ENCODE peak calls at places on chromosomes 16 and 17, in nine cellular contexts. R is fibroblast of lung, P is endothelial cell of umbilical vein, M is colonic mucosa, O is right atrium auricular region, T is neural progenitor cell, H is GM12878, K is cardiac muscle cell, V is body of pancreas. X is an unnamed sample.

GRCh38 chr16:13982446-13982845 is 62.5 kb downstream of the ERCC4 start:
- DNase-seq in R (peak; percentile 85), P (no peak), M (no peak), O (no peak), T (no peak), H (no peak), K (no peak), V (no peak), X (no peak)

GRCh38 chr16:4862639-4863038 is 15.4 kb downstream of the UBN1 start:
- DNase-seq in R (no peak), P (no peak), M (no peak), O (no peak), T (no peak), H (no peak), K (no peak), V (peak; percentile 33), X (no peak)

GRCh38 chr16:80680046-80680445 is 124.4 kb downstream of the CDYL2 start:
- DNase-seq in R (no peak), P (no peak), M (no peak), O (no peak), T (no peak), H (no peak), K (no peak), V (no peak), X (no peak)

GRCh38 chr16:23423496-23424049 is 29.4 kb downstream of the COG7 start:
- DNase-seq in R (peak; percentile 96), P (peak; percentile 100), M (peak; percentile 90), O (peak; percentile 87), T (no peak), H (no peak), K (no peak), V (peak; percentile 77), X (peak; percentile 49)

GRCh38 chr16:71707199-71707598 is 17.3 kb downstream of the PHLPP2 start:
- DNase-seq in R (no peak), P (no peak), M (no peak), O (no peak), T (peak; percentile 78), H (no peak), K (no peak), V (no peak), X (no peak)

GRCh38 chr17:57589151-57590034 is 155.7 kb downstream of the CCDC182 start:
- DNase-seq in R (no peak), P (no peak), M (no peak), O (no peak), T (no peak), H (no peak), K (no peak), V (no peak), X (no peak)

GRCh38 chr17:412211-413015 is 59.8 kb upstream of the RPH3AL start:
- DNase-seq in R (peak; percentile 51), P (peak; percentile 52), M (peak; percentile 61), O (no peak), T (peak; percentile 77), H (no peak), K (peak; percentile 62), V (peak; percentile 65), X (no peak)

GRCh38 chr16:26186221-26186620 is 494.5 kb downstream of the HS3ST4 start:
- DNase-seq in R (no peak), P (no peak), M (no peak), O (no peak), T (no peak), H (no peak), K (no peak), V (no peak), X (no peak)

GRCh38 chr17:12522743-12523181 is 142.9 kb upstream of the MYOCD start:
- DNase-seq in R (peak; percentile 79), P (no peak), M (peak; percentile 52), O (no peak), T (peak; percentile 12), H (no peak), K (peak; percentile 58), V (no peak), X (no peak)

GRCh38 chr17:62597150-62597549 is 30.3 kb upstream of the MRC2 start:
- DNase-seq in R (no peak), P (no peak), M (no peak), O (no peak), T (no peak), H (no peak), K (no peak), V (no peak), X (no peak)

GRCh38 chr17:79392598-79392997 is 218.3 kb downstream of the RBFOX3 start:
- DNase-seq in R (no peak), P (no peak), M (no peak), O (no peak), T (no peak), H (no peak), K (no peak), V (no peak), X (no peak)

GRCh38 chr17:80847506-80848230 is 144.0 kb upstream of the CHMP6 start:
- DNase-seq in R (no peak), P (no peak), M (peak; percentile 79), O (no peak), T (no peak), H (no peak), K (no peak), V (no peak), X (no peak)

GRCh38 chr16:47644166-47644565 is 183.0 kb downstream of the PHKB start:
- DNase-seq in R (peak; percentile 91), P (peak; percentile 80), M (no peak), O (no peak), T (no peak), H (no peak), K (no peak), V (peak; percentile 9), X (no peak)

GRCh38 chr16:87431926-87432325 is 39.8 kb downstream of the MAP1LC3B start:
- DNase-seq in R (peak; percentile 90), P (no peak), M (no peak), O (no peak), T (no peak), H (no peak), K (peak; percentile 69), V (peak; percentile 26), X (no peak)

GRCh38 chr17:66073384-66073783 is 118.5 kb downstream of the CEP112 start:
- DNase-seq in R (no peak), P (no peak), M (no peak), O (no peak), T (no peak), H (no peak), K (no peak), V (no peak), X (no peak)

GRCh38 chr17:36892112-36892838 is 45.0 kb upstream of the LHX1 start:
- DNase-seq in R (no peak), P (no peak), M (no peak), O (no peak), T (peak; percentile 21), H (no peak), K (no peak), V (peak; percentile 5), X (no peak)

GRCh38 chr17:61345825-61346628 is 53.6 kb upstream of the TBX2 start:
- DNase-seq in R (no peak), P (no peak), M (no peak), O (no peak), T (no peak), H (no peak), K (no peak), V (no peak), X (no peak)

GRCh38 chr17:61351745-61352407 is 47.8 kb upstream of the TBX2 start:
- DNase-seq in R (no peak), P (no peak), M (no peak), O (no peak), T (no peak), H (no peak), K (no peak), V (no peak), X (no peak)

GRCh38 chr17:61352408-61352770 is 47.3 kb upstream of the TBX2 start:
- DNase-seq in R (peak; percentile 12), P (peak; percentile 87), M (no peak), O (no peak), T (no peak), H (no peak), K (no peak), V (no peak), X (no peak)

GRCh38 chr17:61352771-61353170 is 46.9 kb upstream of the TBX2 start:
- DNase-seq in R (no peak), P (no peak), M (no peak), O (no peak), T (peak; percentile 39), H (no peak), K (no peak), V (no peak), X (no peak)

DNA sequence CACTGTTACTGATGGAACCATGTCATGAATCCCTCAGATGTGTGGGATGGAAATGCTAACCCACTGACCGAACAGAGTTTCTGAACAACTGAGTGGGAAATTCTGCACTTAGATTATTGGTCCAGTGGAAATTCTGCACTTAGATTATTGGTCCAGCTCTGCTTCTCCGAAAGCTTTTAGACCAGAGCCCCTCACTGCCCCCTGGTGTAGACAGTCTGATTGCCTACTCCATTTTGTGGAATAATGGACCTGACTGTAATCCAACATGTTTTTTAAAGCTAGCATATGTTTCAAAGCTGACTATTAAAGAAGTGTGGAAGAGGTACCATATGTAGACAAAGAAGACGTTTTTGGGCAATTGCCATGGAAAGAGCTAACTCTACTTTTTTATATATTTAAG is 50.3 kb upstream of the TBX2 start:
- DNase-seq in R (no peak), P (no peak), M (no peak), O (no peak), T (no peak), H (no peak), K (peak; percentile 41), V (no peak), X (no peak)
- TF ChIP-seq CTCF in R (peak; percentile 44), P (peak; percentile 14), M (no peak), O (no peak), T (peak; percentile 48), H (no peak), K (peak; percentile 29), V (peak; percentile 15), X (peak; percentile 19)

DNA sequence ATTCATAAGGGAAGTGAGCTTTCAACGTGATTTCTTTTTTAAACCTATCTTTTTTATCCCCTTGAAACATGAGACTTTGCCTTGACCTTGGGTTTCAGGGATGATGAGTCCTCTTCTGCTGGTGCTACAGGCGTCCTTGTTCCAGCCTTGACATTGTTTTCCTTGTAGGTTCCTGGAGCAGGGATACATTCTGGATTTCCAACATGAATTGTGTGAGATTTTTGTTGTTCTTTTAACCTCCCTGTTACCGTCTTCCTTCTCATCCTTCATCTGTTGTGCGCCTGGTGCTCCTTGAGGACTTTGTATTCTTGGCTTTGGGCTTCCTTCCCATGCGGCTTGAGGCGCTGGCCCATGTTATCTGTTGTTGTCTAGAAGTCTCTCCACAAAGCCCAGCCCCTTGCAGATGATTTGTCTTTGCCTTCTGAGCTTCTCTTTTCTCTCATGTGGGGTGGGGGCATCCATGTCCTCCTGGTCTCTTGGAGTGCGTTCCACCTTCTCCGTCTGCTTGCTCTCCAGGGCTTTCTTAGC is 283.6 kb downstream of the SNX29 start:
- DNase-seq in R (no peak), P (no peak), M (no peak), O (no peak), T (no peak), H (no peak), K (no peak), V (no peak), X (no peak)
- H3K4me1 ChIP-seq in R (no peaks in the 10 kb centered on the region), P (no peaks in the 10 kb centered on the region), M (no peaks in the 10 kb centered on the region), O (no peaks in the 10 kb centered on the region), T (peaks cover 6% of the 10 kb centered on the region), H (peaks cover 8% of the 10 kb centered on the region), K (peaks cover 6% of the 10 kb centered on the region), V (peaks cover 14% of the 10 kb centered on the region), X (peaks cover 21% of the 10 kb centered on the region)

GRCh38 chr17:48181653-48182052 is 74.1 kb downstream of the SNX11 start:
- DNase-seq in R (peak; percentile 20), P (peak; percentile 31), M (peak; percentile 25), O (no peak), T (peak; percentile 60), H (no peak), K (peak; percentile 40), V (peak; percentile 7), X (no peak)
- TF ChIP-seq CTCF in R (peak; percentile 34), P (peak; percentile 52), M (peak; percentile 22), O (no peak), T (peak; percentile 62), H (no peak), K (peak; percentile 38), V (no peak), X (peak; percentile 16)

GRCh38 chr17:21284319-21285163 is at the start of gene MAP2K3:
- DNase-seq in R (peak; percentile 99), P (peak; percentile 99), M (peak; percentile 99), O (peak; percentile 100), T (peak; percentile 100), H (peak; percentile 88), K (peak; percentile 100), V (peak; percentile 100), X (peak; percentile 99)
- H3K4me1 ChIP-seq in R (peaks cover 45% of the 10 kb centered on the region), P (peaks cover 48% of the 10 kb centered on the region), M (peaks cover 21% of the 10 kb centered on the region), O (no peaks in the 10 kb centered on the region), T (peaks cover 20% of the 10 kb centered on the region), H (peaks cover 31% of the 10 kb centered on the region), K (peaks cover 12% of the 10 kb centered on the region), V (peaks cover 51% of the 10 kb centered on the region), X (peaks cover 81% of the 10 kb centered on the region)

X was measured in left ventricle myocardium inferior.